ENCODE peak calls at places on chromosomes 4 and X, in nine cellular contexts. One of them, this sample, is unnamed.

GRCh38 chr4:185481390-185481789 is 9.9 kb upstream of the CCDC110 start:
- DNase-seq in cardiac muscle cell: no peak
- DNase-seq in tibial nerve: no peak
- DNase-seq in kidney epithelial cell: no peak
- DNase-seq in hepatocyte: no peak
- DNase-seq in lower lobe of right lung: no peak
- DNase-seq in adrenal gland: no peak
- DNase-seq in upper lobe of right lung: no peak
- DNase-seq in Calu3: no peak
- DNase-seq in this sample: no peak

GRCh38 chr4:130542953-130543352 is 1447.0 kb downstream of the C4orf33 start:
- DNase-seq in cardiac muscle cell: no peak
- DNase-seq in tibial nerve: no peak
- DNase-seq in kidney epithelial cell: no peak
- DNase-seq in hepatocyte: no peak
- DNase-seq in lower lobe of right lung: no peak
- DNase-seq in adrenal gland: no peak
- DNase-seq in upper lobe of right lung: no peak
- DNase-seq in Calu3: no peak
- DNase-seq in this sample: no peak

GRCh38 chr4:144399927-144400326 is 246.0 kb upstream of the HHIP start:
- DNase-seq in cardiac muscle cell: no peak
- DNase-seq in tibial nerve: peak
- DNase-seq in kidney epithelial cell: peak
- DNase-seq in hepatocyte: peak
- DNase-seq in lower lobe of right lung: no peak
- DNase-seq in adrenal gland: no peak
- DNase-seq in upper lobe of right lung: no peak
- DNase-seq in Calu3: peak
- DNase-seq in this sample: peak

GRCh38 chrX:136577562-136577961 is 45.5 kb downstream of the VGLL1 start:
- DNase-seq in cardiac muscle cell: peak
- DNase-seq in tibial nerve: peak
- DNase-seq in kidney epithelial cell: no peak
- DNase-seq in hepatocyte: peak
- DNase-seq in lower lobe of right lung: peak
- DNase-seq in adrenal gland: peak
- DNase-seq in upper lobe of right lung: peak
- DNase-seq in Calu3: peak
- DNase-seq in this sample: peak

GRCh38 chrX:23380581-23380980 is 45.9 kb downstream of the PTCHD1 start:
- DNase-seq in cardiac muscle cell: no peak
- DNase-seq in tibial nerve: no peak
- DNase-seq in kidney epithelial cell: no peak
- DNase-seq in hepatocyte: no peak
- DNase-seq in lower lobe of right lung: no peak
- DNase-seq in adrenal gland: no peak
- DNase-seq in upper lobe of right lung: no peak
- DNase-seq in Calu3: no peak
- DNase-seq in this sample: no peak

GRCh38 chrX:71533850-71534515 is 1.1 kb downstream of the OGT start:
- DNase-seq in cardiac muscle cell: peak
- DNase-seq in tibial nerve: peak
- DNase-seq in kidney epithelial cell: no peak
- DNase-seq in hepatocyte: peak
- DNase-seq in lower lobe of right lung: peak
- DNase-seq in adrenal gland: peak
- DNase-seq in upper lobe of right lung: peak
- DNase-seq in Calu3: peak
- DNase-seq in this sample: peak

GRCh38 chr4:101200561-101200960 is 146.8 kb downstream of the PPP3CA start:
- DNase-seq in cardiac muscle cell: no peak
- DNase-seq in tibial nerve: no peak
- DNase-seq in kidney epithelial cell: peak
- DNase-seq in hepatocyte: no peak
- DNase-seq in lower lobe of right lung: no peak
- DNase-seq in adrenal gland: no peak
- DNase-seq in upper lobe of right lung: no peak
- DNase-seq in Calu3: peak
- DNase-seq in this sample: peak

GRCh38 chr4:182074842-182075241 is 168.4 kb upstream of the TENM3 start:
- DNase-seq in cardiac muscle cell: no peak
- DNase-seq in tibial nerve: no peak
- DNase-seq in kidney epithelial cell: no peak
- DNase-seq in hepatocyte: no peak
- DNase-seq in lower lobe of right lung: no peak
- DNase-seq in adrenal gland: no peak
- DNase-seq in upper lobe of right lung: no peak
- DNase-seq in Calu3: no peak
- DNase-seq in this sample: no peak

GRCh38 chr4:56655209-56655626 is 25.9 kb downstream of the HOPX start:
- DNase-seq in cardiac muscle cell: peak
- DNase-seq in tibial nerve: no peak
- DNase-seq in kidney epithelial cell: no peak
- DNase-seq in hepatocyte: peak
- DNase-seq in lower lobe of right lung: no peak
- DNase-seq in adrenal gland: peak
- DNase-seq in upper lobe of right lung: no peak
- DNase-seq in Calu3: peak
- DNase-seq in this sample: no peak

GRCh38 chr4:24995346-24995745 is 35.4 kb downstream of the LGI2 start:
- DNase-seq in cardiac muscle cell: no peak
- DNase-seq in tibial nerve: no peak
- DNase-seq in kidney epithelial cell: no peak
- DNase-seq in hepatocyte: no peak
- DNase-seq in lower lobe of right lung: no peak
- DNase-seq in adrenal gland: no peak
- DNase-seq in upper lobe of right lung: no peak
- DNase-seq in Calu3: no peak
- DNase-seq in this sample: peak

GRCh38 chrX:65034641-65035450 is 58.6 kb upstream of the ZC4H2 start:
- DNase-seq in cardiac muscle cell: peak
- DNase-seq in tibial nerve: peak
- DNase-seq in kidney epithelial cell: peak
- DNase-seq in hepatocyte: peak
- DNase-seq in lower lobe of right lung: peak
- DNase-seq in adrenal gland: peak
- DNase-seq in upper lobe of right lung: peak
- DNase-seq in Calu3: peak
- DNase-seq in this sample: no peak

GRCh38 chrX:126027229-126027628 is 138.9 kb downstream of the DCAF12L2 start:
- DNase-seq in cardiac muscle cell: no peak
- DNase-seq in tibial nerve: no peak
- DNase-seq in kidney epithelial cell: no peak
- DNase-seq in hepatocyte: no peak
- DNase-seq in lower lobe of right lung: no peak
- DNase-seq in adrenal gland: no peak
- DNase-seq in upper lobe of right lung: no peak
- DNase-seq in Calu3: no peak
- DNase-seq in this sample: no peak

GRCh38 chr4:4901877-4902276 is 42.4 kb downstream of the MSX1 start:
- DNase-seq in cardiac muscle cell: no peak
- DNase-seq in tibial nerve: no peak
- DNase-seq in kidney epithelial cell: no peak
- DNase-seq in hepatocyte: no peak
- DNase-seq in lower lobe of right lung: no peak
- DNase-seq in adrenal gland: no peak
- DNase-seq in upper lobe of right lung: no peak
- DNase-seq in Calu3: no peak
- DNase-seq in this sample: no peak
- TF ChIP-seq CTCF in cardiac muscle cell: no peak
- TF ChIP-seq CTCF in tibial nerve: no peak
- TF ChIP-seq CTCF in kidney epithelial cell: no peak
- TF ChIP-seq CTCF in hepatocyte: no peak
- TF ChIP-seq CTCF in lower lobe of right lung: no peak
- TF ChIP-seq CTCF in adrenal gland: no peak
- TF ChIP-seq CTCF in upper lobe of right lung: no peak
- TF ChIP-seq CTCF in Calu3: no peak
- TF ChIP-seq CTCF in this sample: no peak

DNA sequence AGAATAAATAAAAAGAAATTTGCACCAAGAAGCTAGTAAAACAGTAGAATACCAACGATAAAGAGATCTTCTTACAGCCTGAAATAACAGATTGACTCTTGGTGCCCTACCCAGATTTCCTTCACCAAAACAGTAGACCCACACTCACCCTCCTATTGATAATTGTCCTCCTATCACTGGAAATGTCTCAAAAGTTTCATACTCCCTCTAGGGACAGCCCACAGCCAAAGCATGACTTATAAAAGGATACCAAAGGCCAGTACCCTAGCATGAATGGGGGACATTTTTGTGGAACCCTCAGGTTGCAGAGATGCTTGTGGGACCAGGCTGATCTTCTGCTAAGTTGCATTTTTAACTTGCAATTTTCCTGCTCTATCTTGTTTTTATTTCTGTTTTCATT is 104.1 kb downstream of the INPP4B start:
- DNase-seq in cardiac muscle cell: no peak
- DNase-seq in tibial nerve: no peak
- DNase-seq in kidney epithelial cell: no peak
- DNase-seq in hepatocyte: no peak
- DNase-seq in lower lobe of right lung: no peak
- DNase-seq in adrenal gland: no peak
- DNase-seq in upper lobe of right lung: no peak
- DNase-seq in Calu3: no peak
- DNase-seq in this sample: no peak
- TF ChIP-seq CTCF in cardiac muscle cell: no peak
- TF ChIP-seq CTCF in tibial nerve: no peak
- TF ChIP-seq CTCF in kidney epithelial cell: peak
- TF ChIP-seq CTCF in hepatocyte: no peak
- TF ChIP-seq CTCF in lower lobe of right lung: no peak
- TF ChIP-seq CTCF in adrenal gland: no peak
- TF ChIP-seq CTCF in upper lobe of right lung: no peak
- TF ChIP-seq CTCF in Calu3: no peak
- TF ChIP-seq CTCF in this sample: no peak

GRCh38 chrX:153739754-153740486 is 15.3 kb downstream of the ABCD1 start:
- DNase-seq in cardiac muscle cell: no peak
- DNase-seq in tibial nerve: no peak
- DNase-seq in kidney epithelial cell: no peak
- DNase-seq in hepatocyte: no peak
- DNase-seq in lower lobe of right lung: no peak
- DNase-seq in adrenal gland: no peak
- DNase-seq in upper lobe of right lung: no peak
- DNase-seq in Calu3: no peak
- DNase-seq in this sample: peak

GRCh38 chrX:153741446-153741845 is 16.8 kb downstream of the ABCD1 start:
- DNase-seq in cardiac muscle cell: no peak
- DNase-seq in tibial nerve: no peak
- DNase-seq in kidney epithelial cell: no peak
- DNase-seq in hepatocyte: no peak
- DNase-seq in lower lobe of right lung: no peak
- DNase-seq in adrenal gland: no peak
- DNase-seq in upper lobe of right lung: no peak
- DNase-seq in Calu3: no peak
- DNase-seq in this sample: no peak

GRCh38 chrX:153746359-153746758 is 17.7 kb upstream of the PLXNB3 start:
- DNase-seq in cardiac muscle cell: no peak
- DNase-seq in tibial nerve: no peak
- DNase-seq in kidney epithelial cell: no peak
- DNase-seq in hepatocyte: no peak
- DNase-seq in lower lobe of right lung: no peak
- DNase-seq in adrenal gland: no peak
- DNase-seq in upper lobe of right lung: no peak
- DNase-seq in Calu3: no peak
- DNase-seq in this sample: no peak

GRCh38 chrX:153740631-153741222 is 16.1 kb downstream of the ABCD1 start:
- DNase-seq in cardiac muscle cell: no peak
- DNase-seq in tibial nerve: no peak
- DNase-seq in kidney epithelial cell: no peak
- DNase-seq in hepatocyte: no peak
- DNase-seq in lower lobe of right lung: no peak
- DNase-seq in adrenal gland: no peak
- DNase-seq in upper lobe of right lung: no peak
- DNase-seq in Calu3: no peak
- DNase-seq in this sample: no peak

GRCh38 chrX:153744210-153745066 is 19.6 kb upstream of the PLXNB3 start:
- DNase-seq in cardiac muscle cell: peak
- DNase-seq in tibial nerve: no peak
- DNase-seq in kidney epithelial cell: no peak
- DNase-seq in hepatocyte: no peak
- DNase-seq in lower lobe of right lung: no peak
- DNase-seq in adrenal gland: peak
- DNase-seq in upper lobe of right lung: no peak
- DNase-seq in Calu3: no peak
- DNase-seq in this sample: no peak
- TF ChIP-seq CTCF in cardiac muscle cell: no peak
- TF ChIP-seq CTCF in tibial nerve: no peak
- TF ChIP-seq CTCF in kidney epithelial cell: peak
- TF ChIP-seq CTCF in hepatocyte: peak
- TF ChIP-seq CTCF in lower lobe of right lung: peak
- TF ChIP-seq CTCF in adrenal gland: no peak
- TF ChIP-seq CTCF in upper lobe of right lung: peak
- TF ChIP-seq CTCF in Calu3: no peak
- TF ChIP-seq CTCF in this sample: no peak

GRCh38 chr4:105139646-105140045 is 7.0 kb upstream of the TET2 start:
- DNase-seq in cardiac muscle cell: no peak
- DNase-seq in tibial nerve: no peak
- DNase-seq in kidney epithelial cell: no peak
- DNase-seq in hepatocyte: no peak
- DNase-seq in lower lobe of right lung: no peak
- DNase-seq in adrenal gland: no peak
- DNase-seq in upper lobe of right lung: no peak
- DNase-seq in Calu3: no peak
- DNase-seq in this sample: no peak

GRCh38 chr4:105137460-105137859 is 9.2 kb upstream of the TET2 start:
- DNase-seq in cardiac muscle cell: no peak
- DNase-seq in tibial nerve: no peak
- DNase-seq in kidney epithelial cell: no peak
- DNase-seq in hepatocyte: no peak
- DNase-seq in lower lobe of right lung: no peak
- DNase-seq in adrenal gland: no peak
- DNase-seq in upper lobe of right lung: no peak
- DNase-seq in Calu3: no peak
- DNase-seq in this sample: no peak

GRCh38 chr4:105133976-105134375 is 12.7 kb upstream of the TET2 start:
- DNase-seq in cardiac muscle cell: no peak
- DNase-seq in tibial nerve: no peak
- DNase-seq in kidney epithelial cell: no peak
- DNase-seq in hepatocyte: no peak
- DNase-seq in lower lobe of right lung: no peak
- DNase-seq in adrenal gland: no peak
- DNase-seq in upper lobe of right lung: no peak
- DNase-seq in Calu3: no peak
- DNase-seq in this sample: no peak

GRCh38 chr4:105130945-105131344 is 15.7 kb upstream of the TET2 start:
- DNase-seq in cardiac muscle cell: no peak
- DNase-seq in tibial nerve: no peak
- DNase-seq in kidney epithelial cell: no peak
- DNase-seq in hepatocyte: no peak
- DNase-seq in lower lobe of right lung: no peak
- DNase-seq in adrenal gland: no peak
- DNase-seq in upper lobe of right lung: no peak
- DNase-seq in Calu3: no peak
- DNase-seq in this sample: no peak

DNA sequence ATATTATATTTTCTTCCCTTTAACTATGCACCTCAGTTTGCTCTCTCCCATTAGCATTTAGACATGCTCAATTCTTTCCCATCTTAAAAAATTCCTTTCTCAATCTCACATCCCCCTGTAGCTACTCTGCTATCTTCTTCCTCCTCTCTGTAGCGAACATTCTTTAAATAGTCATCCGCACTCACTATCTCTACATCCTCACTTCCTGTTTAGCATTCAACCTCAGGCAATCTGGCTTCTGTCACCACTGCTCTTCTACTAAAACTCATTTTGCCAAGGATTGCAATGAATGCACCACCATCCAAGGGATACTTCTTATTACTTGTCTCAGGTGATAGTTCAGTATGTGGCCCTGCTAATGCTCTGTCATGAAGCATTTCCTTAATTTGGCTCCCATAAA is 10.9 kb upstream of the TET2 start:
- DNase-seq in cardiac muscle cell: peak
- DNase-seq in tibial nerve: no peak
- DNase-seq in kidney epithelial cell: no peak
- DNase-seq in hepatocyte: no peak
- DNase-seq in lower lobe of right lung: no peak
- DNase-seq in adrenal gland: no peak
- DNase-seq in upper lobe of right lung: no peak
- DNase-seq in Calu3: no peak
- DNase-seq in this sample: no peak
- TF ChIP-seq CTCF in cardiac muscle cell: no peak
- TF ChIP-seq CTCF in tibial nerve: no peak
- TF ChIP-seq CTCF in kidney epithelial cell: no peak
- TF ChIP-seq CTCF in hepatocyte: no peak
- TF ChIP-seq CTCF in lower lobe of right lung: no peak
- TF ChIP-seq CTCF in adrenal gland: no peak
- TF ChIP-seq CTCF in upper lobe of right lung: no peak
- TF ChIP-seq CTCF in Calu3: no peak
- TF ChIP-seq CTCF in this sample: no peak

This sample was measured in MCF 10A.